ENCODE peak calls at places on chromosomes 4 and X, in ten cellular contexts. C is IMR-90, U is HCT116, Q is breast epithelium, Y is tibial nerve, Z is heart left ventricle, N is stomach, D is uterus, T is body of pancreas, E is transverse colon. X is an unnamed sample.

GRCh38 chrX:101232316-101232715 is 12.7 kb downstream of the DRP2 start:
- DNase-seq in N (no peak), Z (no peak), E (no peak), T (no peak), U (no peak), C (peak; percentile 38), D (no peak), Y (no peak), Q (no peak), X (no peak)

GRCh38 chr4:37917388-37917787 is 26.5 kb downstream of the TBC1D1 start:
- DNase-seq in E (no peak), D (no peak), U (no peak), Z (peak; percentile 43), T (no peak), Y (no peak), C (no peak), N (no peak), Q (no peak), X (no peak)

GRCh38 chrX:153381684-153382532 is 19.2 kb downstream of the PNMA6E start:
- DNase-seq in E (no peak), T (peak; percentile 82), Y (peak; percentile 4), Q (no peak), D (no peak), N (no peak), Z (no peak), U (no peak), C (peak; percentile 81), X (no peak)

GRCh38 chr4:73593631-73594241 is 26.5 kb downstream of the RASSF6 start:
- DNase-seq in N (no peak), U (peak; percentile 18), E (no peak), T (peak; percentile 44), Q (no peak), Y (peak; percentile 21), Z (no peak), D (no peak), C (peak; percentile 49), X (no peak)

GRCh38 chr4:189771696-189772361 is 168.8 kb upstream of the FRG1 start:
- DNase-seq in C (no peak), Q (no peak), Z (no peak), T (no peak), N (no peak), E (no peak), Y (no peak), U (no peak), D (no peak), X (no peak)

GRCh38 chr4:6324999-6325790 is 55.5 kb downstream of the WFS1 start:
- DNase-seq in Y (peak; percentile 14), E (peak; percentile 62), U (no peak), C (no peak), D (peak; percentile 63), Z (peak; percentile 49), Q (peak; percentile 78), T (no peak), N (peak; percentile 71), X (no peak)

GRCh38 chr4:76752911-76753494 is 144.9 kb downstream of the SOWAHB start:
- DNase-seq in C (peak; percentile 100), E (no peak), Y (no peak), T (no peak), Q (no peak), Z (no peak), N (no peak), U (peak; percentile 64), D (no peak), X (no peak)

GRCh38 chr4:30789219-30789671 is 69.1 kb downstream of the PCDH7 start:
- DNase-seq in Y (no peak), N (no peak), C (no peak), D (no peak), U (peak; percentile 92), Q (no peak), Z (no peak), E (no peak), T (no peak), X (no peak)

GRCh38 chrX:53685711-53686110 is 808 bp downstream of the HUWE1 start:
- DNase-seq in U (no peak), Q (no peak), T (no peak), C (peak; percentile 1), Y (no peak), Z (no peak), E (no peak), N (no peak), D (no peak), X (no peak)

GRCh38 chr4:114729339-114729738 is 130.7 kb downstream of the UGT8 start:
- DNase-seq in D (no peak), N (no peak), E (no peak), U (no peak), Q (no peak), C (no peak), Y (no peak), T (peak; percentile 5), Z (no peak), X (no peak)

GRCh38 chr4:75800972-75801371 is 76.6 kb downstream of the USO1 start:
- DNase-seq in C (peak; percentile 56), E (no peak), N (no peak), Z (no peak), T (no peak), U (no peak), Q (no peak), D (no peak), Y (no peak), X (no peak)

DNA sequence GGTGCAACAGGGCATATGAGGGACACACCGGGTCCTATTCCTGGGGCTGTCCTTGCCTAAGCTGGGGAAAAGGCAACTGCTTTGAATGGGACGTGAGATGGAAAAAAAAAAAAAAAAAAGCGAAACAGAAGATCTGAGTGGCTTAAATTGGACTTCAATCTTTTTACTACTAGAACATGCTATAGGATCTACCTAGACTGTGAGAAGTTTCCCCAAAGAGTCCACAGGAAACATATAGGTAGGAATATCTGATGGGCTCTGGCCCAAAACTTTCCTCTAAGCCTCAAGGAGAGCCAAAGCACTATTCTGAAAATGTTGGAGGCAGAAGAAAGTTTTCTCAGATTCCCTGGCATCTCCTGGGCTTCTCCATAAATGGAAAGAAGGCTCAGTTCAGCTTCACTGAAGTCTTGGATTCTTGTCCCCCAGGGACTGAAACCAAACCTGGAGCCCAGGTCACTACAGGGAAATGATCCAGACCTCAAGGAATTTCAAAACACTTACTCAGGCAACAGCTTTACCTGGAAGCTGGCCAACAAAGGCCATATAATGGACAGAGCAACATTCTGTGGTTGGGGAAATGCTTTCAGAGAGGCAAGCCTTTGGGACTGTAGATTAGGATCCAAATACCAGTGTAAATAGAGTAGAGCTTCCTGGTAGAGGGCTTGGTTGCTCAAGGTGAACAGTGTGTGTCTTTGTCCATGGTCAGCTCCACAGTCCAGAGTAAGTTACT is 56.9 kb upstream of the PROM1 start:
- DNase-seq in C (peak; percentile 68), Y (peak; percentile 33), T (peak; percentile 78), N (peak; percentile 79), Z (no peak), U (peak; percentile 75), E (peak; percentile 84), D (no peak), Q (peak; percentile 63), X (no peak)
- H3K27ac ChIP-seq in C (no peak overlapping the region), Y (no peak overlapping the region), T (peak overlapping the region; percentile 45), N (no peak overlapping the region), Z (no peak overlapping the region), U (peak overlapping the region; percentile 11), E (peak overlapping the region; percentile 80), D (no peak overlapping the region), Q (peak overlapping the region; percentile 93), X (peak overlapping the region; percentile 91)

GRCh38 chrX:120372667-120373370 is 10.9 kb downstream of the ATP1B4 start:
- DNase-seq in Z (no peak), N (no peak), E (no peak), Q (no peak), D (no peak), C (no peak), T (no peak), Y (peak; percentile 53), U (no peak), X (no peak)

GRCh38 chrX:120380699-120381098 is 18.8 kb downstream of the ATP1B4 start:
- DNase-seq in N (no peak), U (peak; percentile 29), T (peak; percentile 2), Q (no peak), C (no peak), D (no peak), Y (no peak), E (no peak), Z (no peak), X (no peak)

GRCh38 chrX:120377179-120377578 is 15.3 kb downstream of the ATP1B4 start:
- DNase-seq in U (no peak), C (no peak), D (no peak), Y (no peak), N (no peak), Q (no peak), E (no peak), T (no peak), Z (no peak), X (no peak)

DNA sequence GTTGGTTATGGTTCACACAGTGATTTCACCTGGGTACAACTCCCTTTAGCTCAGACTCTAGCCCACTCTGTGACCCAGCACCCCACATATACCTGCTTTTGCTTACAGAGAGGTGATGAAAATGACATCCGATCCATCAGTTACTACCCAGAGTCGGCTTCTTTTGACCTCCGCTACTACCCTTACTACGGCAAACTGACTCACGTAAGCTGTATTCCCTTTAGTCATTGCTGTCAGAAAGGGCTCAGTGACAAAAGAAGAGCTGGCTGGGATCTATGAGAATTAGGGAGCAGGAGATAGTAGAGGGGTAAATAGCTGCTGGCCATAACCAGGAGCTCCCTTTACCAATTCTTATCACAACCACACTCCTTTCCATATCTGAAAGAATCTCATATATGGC is 16.7 kb downstream of the ATP1B4 start:
- DNase-seq in T (no peak), C (no peak), E (no peak), U (no peak), D (no peak), Y (no peak), Z (no peak), Q (no peak), N (no peak), X (no peak)
- H3K27me3 ChIP-seq in T (no peaks in the 10 kb centered on the region), C (no peaks in the 10 kb centered on the region), E (no peaks in the 10 kb centered on the region), U (no peaks in the 10 kb centered on the region), D (no peaks in the 10 kb centered on the region), Y (no peaks in the 10 kb centered on the region), Z (no peaks in the 10 kb centered on the region), Q (peaks cover 31% of the 10 kb centered on the region), N (no peaks in the 10 kb centered on the region), X (no peaks in the 10 kb centered on the region)

GRCh38 chrX:47650164-47651042 is at the start of gene ELK1:
- DNase-seq in U (peak; percentile 93), Y (peak; percentile 89), Z (peak; percentile 95), T (peak; percentile 97), C (peak; percentile 98), Q (peak; percentile 92), D (peak; percentile 97), E (peak; percentile 94), N (peak; percentile 92), X (peak; percentile 90)
- TF ChIP-seq POLR2A in U (no peak), Y (peak; percentile 65), Z (peak; percentile 39), T (peak; percentile 66), C (peak; percentile 71), Q (peak; percentile 35), D (peak; percentile 62), E (peak; percentile 67), N (no peak), X (peak; percentile 63)

GRCh38 chr4:20217951-20218350 is 33.8 kb upstream of the SLIT2 start:
- DNase-seq in T (no peak), Q (no peak), D (no peak), E (no peak), U (no peak), N (no peak), C (no peak), Z (no peak), Y (no peak), X (no peak)
- H3K27ac ChIP-seq in T (no peak overlapping the region), Q (no peak overlapping the region), D (no peak overlapping the region), E (no peak overlapping the region), U (no peak overlapping the region), N (no peak overlapping the region), C (no peak overlapping the region), Z (no peak overlapping the region), Y (no peak overlapping the region), X (no peak overlapping the region)